ENCODE peak calls at places on chromosome 7, in eight cellular contexts. Q is endothelial cell, Z is NCI-H2171 treated with DMSO at 0.1 percent for 48 hours, A is pons, W is pancreas, T is A172, V is RKO, R is NCI-H2081. O is an unnamed sample.
A peak's percentile ranks its signal among the peaks of the same experiment; 100 is the strongest.

GRCh38 chr7:1922071-1922869 is 252.2 kb downstream of the ELFN1 start:
- DNase-seq in T (no peak), Z (no peak), A (no peak), W (no peak), Q (no peak), R (no peak), V (no peak), O (no peak)

GRCh38 chr7:29239638-29240037 is 45.1 kb downstream of the CHN2 start:
- DNase-seq in Z (no peak), A (no peak), W (no peak), T (peak; percentile 23), R (no peak), Q (no peak), V (no peak), O (peak; percentile 70)

GRCh38 chr7:28419717-28420116 is 7.4 kb downstream of the CREB5 start:
- DNase-seq in V (peak; percentile 26), R (no peak), W (no peak), Q (no peak), A (no peak), T (peak; percentile 59), Z (no peak), O (no peak)

GRCh38 chr7:20407585-20408466 is 77.1 kb downstream of the ITGB8 start:
- DNase-seq in A (no peak), R (peak; percentile 41), T (peak; percentile 48), V (no peak), Z (no peak), Q (no peak), W (peak; percentile 53), O (peak; percentile 99)

GRCh38 chr7:158424531-158424930 is 163.1 kb downstream of the PTPRN2 start:
- DNase-seq in A (no peak), R (no peak), V (no peak), Q (no peak), T (no peak), W (no peak), Z (no peak), O (no peak)

GRCh38 chr7:142012825-142013506 is 17.3 kb downstream of the MGAM start:
- DNase-seq in T (peak; percentile 41), Q (no peak), R (no peak), V (peak; percentile 78), W (no peak), Z (no peak), A (no peak), O (peak; percentile 28)

GRCh38 chr7:5699951-5700384 is 81.5 kb downstream of the RNF216 start:
- DNase-seq in A (peak; percentile 51), W (no peak), Z (peak; percentile 80), R (peak; percentile 68), V (no peak), T (no peak), Q (no peak), O (no peak)

GRCh38 chr7:101173752-101174244 is 6.3 kb downstream of the NAT16 start:
- DNase-seq in W (no peak), A (no peak), Q (peak; percentile 32), Z (peak; percentile 27), V (peak; percentile 87), R (no peak), T (peak; percentile 54), O (no peak)

GRCh38 chr7:104878577-104878976 is 135.4 kb upstream of the KMT2E start:
- DNase-seq in V (no peak), W (no peak), T (no peak), R (no peak), Q (no peak), A (no peak), Z (no peak), O (no peak)

GRCh38 chr7:100603697-100604077 is 1.5 kb downstream of the PCOLCE start:
- DNase-seq in A (no peak), V (peak; percentile 47), Z (no peak), R (no peak), Q (no peak), T (no peak), W (no peak), O (no peak)

O was measured in SK-MEL-5.